ENCODE peak calls at places on chromosomes 12 and 14, in six cellular contexts. Y is transverse colon, W is A549, X is H54, V is ovary, B is lower leg skin. H is an unnamed sample.

GRCh38 chr14:20247651-20248246 is 8.7 kb downstream of the OR11H4 start:
- DNase-seq in Y (no peak), W (peak; percentile 57), X (no peak), V (no peak), B (no peak), H (no peak)

GRCh38 chr12:51368640-51369517 is 22.3 kb downstream of the GALNT6 start:
- DNase-seq in Y (peak; percentile 83), W (no peak), X (no peak), V (no peak), B (peak; percentile 43), H (peak; percentile 8)

GRCh38 chr14:69581316-69581935 is 6.8 kb upstream of the CCDC177 start:
- DNase-seq in Y (no peak), W (no peak), X (no peak), V (no peak), B (no peak), H (no peak)

GRCh38 chr12:21607701-21608100 is 3.1 kb upstream of the GYS2 start:
- DNase-seq in Y (no peak), W (peak; percentile 61), X (no peak), V (no peak), B (no peak), H (no peak)

GRCh38 chr14:52825085-52825484 is 33.7 kb upstream of the GNPNAT1 start:
- DNase-seq in Y (no peak), W (no peak), X (no peak), V (no peak), B (no peak), H (no peak)

GRCh38 chr12:30828686-30829085 is 73.9 kb upstream of the CAPRIN2 start:
- DNase-seq in Y (no peak), W (no peak), X (no peak), V (no peak), B (no peak), H (no peak)

GRCh38 chr12:97308576-97309198 is 153.9 kb upstream of the RMST start:
- DNase-seq in Y (no peak), W (peak; percentile 68), X (no peak), V (no peak), B (peak; percentile 21), H (peak; percentile 33)

GRCh38 chr14:62283837-62284236 is 521.6 kb downstream of the SNAPC1 start:
- DNase-seq in Y (no peak), W (no peak), X (no peak), V (no peak), B (no peak), H (no peak)

GRCh38 chr14:94157195-94157594 is 16.9 kb upstream of the PPP4R4 start:
- DNase-seq in Y (no peak), W (no peak), X (no peak), V (no peak), B (no peak), H (no peak)

GRCh38 chr12:82027612-82028011 is 268.5 kb upstream of the PPFIA2 start:
- DNase-seq in Y (no peak), W (no peak), X (no peak), V (no peak), B (no peak), H (no peak)

GRCh38 chr12:116964740-116965090 is 54.0 kb downstream of the FBXW8 start:
- DNase-seq in Y (no peak), W (no peak), X (no peak), V (no peak), B (no peak), H (no peak)

GRCh38 chr14:105904379-105904778 is 378.0 kb downstream of the TMEM121 start:
- DNase-seq in Y (no peak), W (no peak), X (no peak), V (no peak), B (no peak), H (no peak)

GRCh38 chr12:14283489-14284144 is 81.9 kb upstream of the ATF7IP start:
- DNase-seq in Y (no peak), W (no peak), X (no peak), V (no peak), B (no peak), H (no peak)

GRCh38 chr12:16008442-16008841 is 97.3 kb downstream of the DERA start:
- DNase-seq in Y (no peak), W (no peak), X (no peak), V (no peak), B (no peak), H (no peak)

GRCh38 chr12:62426095-62426488 is 40.5 kb upstream of the MON2 start:
- DNase-seq in Y (no peak), W (no peak), X (no peak), V (no peak), B (no peak), H (no peak)

GRCh38 chr12:12327802-12328201 is 22.2 kb downstream of the MANSC1 start:
- DNase-seq in Y (no peak), W (peak; percentile 82), X (peak; percentile 33), V (no peak), B (no peak), H (peak; percentile 35)

GRCh38 chr14:37623552-37623951 is 28.1 kb downstream of the TTC6 start:
- DNase-seq in Y (no peak), W (peak; percentile 45), X (no peak), V (no peak), B (peak; percentile 26), H (peak; percentile 88)

GRCh38 chr12:117111386-117112267 is 12.4 kb upstream of the TESC start:
- DNase-seq in Y (no peak), W (no peak), X (no peak), V (no peak), B (no peak), H (no peak)

GRCh38 chr12:94012508-94013044 is 135.8 kb upstream of the PLXNC1 start:
- DNase-seq in Y (no peak), W (no peak), X (no peak), V (no peak), B (no peak), H (no peak)

GRCh38 chr12:28130625-28131598 is 59.3 kb upstream of the CCDC91 start:
- DNase-seq in Y (no peak), W (peak; percentile 91), X (peak; percentile 25), V (peak; percentile 57), B (peak; percentile 16), H (no peak)

GRCh38 chr12:123761841-123762714 is at the start of gene DNAH10:
- DNase-seq in Y (peak; percentile 30), W (no peak), X (no peak), V (peak; percentile 38), B (no peak), H (no peak)

GRCh38 chr12:95006206-95006605 is 2.7 kb upstream of the NDUFA12 start:
- DNase-seq in Y (no peak), W (no peak), X (no peak), V (no peak), B (no peak), H (no peak)

DNA sequence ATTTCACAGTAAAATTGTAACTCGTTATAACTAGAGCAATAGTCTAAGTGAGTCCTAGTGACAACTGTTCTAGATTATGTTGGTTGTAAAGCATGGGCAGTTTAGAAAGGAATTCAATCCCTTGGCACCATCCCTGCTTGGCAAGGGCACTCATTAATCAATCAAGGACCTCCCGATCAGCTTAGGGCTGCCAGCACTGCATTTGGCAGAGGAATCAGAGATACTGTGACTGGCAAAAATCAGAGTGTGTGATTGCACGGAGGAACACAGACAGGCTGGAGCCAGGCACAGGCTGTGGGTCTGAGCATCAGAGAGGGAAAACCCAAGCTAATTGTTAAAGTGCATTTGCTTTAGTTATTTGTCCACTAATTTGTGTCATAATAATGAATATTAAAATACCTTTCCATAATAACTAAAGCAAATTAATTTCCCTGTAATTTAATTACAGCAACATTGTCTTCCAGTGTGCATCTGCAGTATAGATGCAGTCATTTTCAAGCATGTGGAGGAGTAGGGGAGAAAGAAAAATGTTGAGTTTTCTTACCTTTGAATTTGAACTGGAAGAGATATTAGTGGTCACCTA is 3.2 kb upstream of the EGLN3 start:
- DNase-seq in Y (no peak), W (no peak), X (no peak), V (no peak), B (no peak), H (no peak)
- TF ChIP-seq POLR2A in Y (no peak), W (no peak), X (no peak), V (no peak), B (no peak), H (no peak)

DNA sequence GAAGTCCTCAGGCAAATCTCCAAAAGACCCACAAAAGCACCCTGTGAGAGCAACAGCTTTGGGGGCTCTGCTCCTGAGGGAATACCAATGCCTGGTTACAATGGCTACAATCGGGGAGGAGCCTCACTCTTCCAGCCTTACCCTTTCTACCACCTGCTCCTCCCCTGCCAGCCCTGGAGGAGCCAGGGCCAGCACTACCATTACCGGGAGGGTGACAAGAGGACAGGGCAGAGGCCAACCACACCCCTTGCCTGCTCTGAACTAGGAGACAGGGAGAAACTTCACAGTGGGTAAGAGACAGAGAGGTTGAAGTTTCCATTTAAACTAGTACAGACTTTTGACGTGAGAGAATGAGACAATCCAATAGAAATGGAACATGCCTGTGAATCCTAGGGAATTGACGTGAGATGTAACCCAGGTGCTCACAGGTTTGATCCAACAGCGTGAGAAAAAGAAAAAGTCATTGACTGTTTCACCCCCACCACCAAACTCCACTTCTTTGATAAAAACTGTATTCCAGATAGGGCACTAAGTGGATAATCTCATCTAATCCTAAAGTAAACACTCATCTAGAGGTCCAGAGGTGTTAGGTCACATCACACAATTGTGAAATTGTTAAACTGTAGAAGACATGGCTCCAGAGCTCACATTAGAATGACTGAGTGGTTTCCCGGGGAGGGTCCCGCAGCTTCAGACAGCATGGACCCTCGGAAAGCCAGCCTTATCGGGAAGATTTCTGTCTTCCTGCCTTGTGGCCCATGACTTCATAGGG is 8.4 kb upstream of the TC2N start:
- DNase-seq in Y (peak; percentile 63), W (no peak), X (no peak), V (no peak), B (no peak), H (no peak)
- TF ChIP-seq POLR2A in Y (no peak), W (no peak), X (no peak), V (no peak), B (no peak), H (no peak)

GRCh38 chr12:55742719-55743130 is at the start of gene GDF11:
- DNase-seq in Y (peak; percentile 81), W (peak; percentile 64), X (peak; percentile 92), V (peak; percentile 88), B (no peak), H (peak; percentile 76)
- TF ChIP-seq POLR2A in Y (peak; percentile 56), W (no peak), X (peak; percentile 50), V (peak; percentile 75), B (no peak), H (peak; percentile 73)

DNA sequence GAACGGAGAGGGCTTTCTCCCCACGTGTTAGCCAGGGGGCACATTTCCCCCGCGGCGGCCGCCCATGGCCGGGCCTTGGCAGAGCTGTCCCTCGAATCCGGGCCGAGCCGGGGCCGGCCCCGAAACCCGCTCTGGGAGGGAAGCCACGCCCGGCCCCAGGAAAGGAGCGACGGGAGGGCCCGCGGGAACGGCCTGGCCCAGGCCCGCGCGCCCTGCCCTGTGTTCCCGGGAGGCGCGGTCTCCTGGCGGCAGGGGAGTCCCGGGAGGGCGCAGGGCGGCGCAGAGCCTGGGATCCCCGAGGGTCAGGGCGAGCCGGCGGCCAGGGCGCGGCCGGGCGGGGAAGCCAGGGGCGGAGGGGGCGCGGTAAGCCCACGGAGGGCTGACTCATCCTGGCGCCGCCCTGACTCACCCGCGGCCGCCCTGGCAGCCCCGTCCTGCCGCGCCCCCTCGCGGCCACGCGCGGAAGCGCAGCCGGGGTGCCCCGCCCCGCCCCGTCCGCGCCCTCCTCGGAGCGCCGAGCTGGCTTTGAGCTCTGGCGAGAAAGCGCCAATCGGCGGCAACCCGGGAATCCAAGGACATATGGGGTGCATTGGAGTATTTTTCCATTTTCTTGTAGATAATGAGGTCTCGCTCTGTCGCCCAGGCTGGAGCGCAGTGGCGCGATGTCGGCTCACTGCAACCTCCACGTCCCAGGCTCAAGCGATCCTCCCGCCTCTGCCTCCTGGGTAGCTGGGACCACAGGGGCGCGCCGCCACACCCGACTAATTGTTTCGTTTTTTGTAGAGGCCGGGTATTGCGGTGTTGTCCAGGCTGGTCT is 31.8 kb upstream of the PLEKHG6 start:
- DNase-seq in Y (peak; percentile 94), W (peak; percentile 88), X (peak; percentile 86), V (peak; percentile 92), B (peak; percentile 82), H (peak; percentile 84)
- TF ChIP-seq POLR2A in Y (peak; percentile 70), W (peak; percentile 45), X (peak; percentile 54), V (no peak), B (no peak), H (peak; percentile 47)

H was measured in prostate gland.